ENCODE peak calls at places on chromosomes 12 and 14, in ten cellular contexts. R is HepG2; H is CD4-positive, CD25-positive, alpha-beta regulatory T cell; E is esophagus squamous epithelium; P is lung; I is IMR-90; T is tibial artery; M is gastrocnemius medialis; O is pancreas; Z is left lung. Y is an unnamed sample.

GRCh38 chr12:108193922-108194321 is 64.8 kb downstream of the WSCD2 start:
- DNase-seq in R (peak; percentile 9), H (no peak), E (no peak), P (peak; percentile 36), I (peak; percentile 3), T (no peak), M (no peak), O (no peak), Z (no peak), Y (peak; percentile 7)

GRCh38 chr14:104368751-104369100 is 210.8 kb upstream of the C14orf180 start:
- DNase-seq in R (no peak), H (no peak), E (no peak), P (no peak), I (no peak), T (no peak), M (no peak), O (peak; percentile 43), Z (no peak), Y (no peak)

GRCh38 chr12:15597125-15597830 is 191.9 kb downstream of the EPS8 start:
- DNase-seq in R (peak; percentile 15), H (no peak), E (no peak), P (no peak), I (no peak), T (no peak), M (no peak), O (no peak), Z (no peak), Y (no peak)

GRCh38 chr14:91142214-91142668 is 28.4 kb downstream of the DGLUCY start:
- DNase-seq in R (no peak), H (no peak), E (no peak), P (no peak), I (no peak), T (no peak), M (no peak), O (no peak), Z (no peak), Y (no peak)

GRCh38 chr12:15899282-15899870 is 11.8 kb upstream of the DERA start:
- DNase-seq in R (peak; percentile 30), H (no peak), E (no peak), P (no peak), I (no peak), T (no peak), M (no peak), O (no peak), Z (no peak), Y (peak; percentile 32)

GRCh38 chr12:68792952-68793351 is 15.0 kb upstream of the MDM2 start:
- DNase-seq in R (peak; percentile 70), H (peak; percentile 7), E (no peak), P (no peak), I (peak; percentile 49), T (no peak), M (no peak), O (no peak), Z (no peak), Y (no peak)

GRCh38 chr12:107349008-107349747 is 255.8 kb upstream of the CRY1 start:
- DNase-seq in R (peak; percentile 98), H (no peak), E (no peak), P (no peak), I (peak; percentile 91), T (no peak), M (no peak), O (no peak), Z (no peak), Y (no peak)

GRCh38 chr12:42485823-42486222 is 103.7 kb downstream of the PRICKLE1 start:
- DNase-seq in R (no peak), H (no peak), E (no peak), P (no peak), I (no peak), T (no peak), M (no peak), O (no peak), Z (no peak), Y (no peak)

GRCh38 chr14:21557084-21557901 is 22.6 kb downstream of the OR10G3 start:
- DNase-seq in R (peak; percentile 99), H (peak; percentile 66), E (peak; percentile 20), P (peak; percentile 86), I (peak; percentile 85), T (peak; percentile 69), M (peak; percentile 44), O (peak; percentile 60), Z (peak; percentile 69), Y (peak; percentile 81)

GRCh38 chr14:91681893-91682563 is 49.9 kb downstream of the CATSPERB start:
- DNase-seq in R (no peak), H (no peak), E (no peak), P (no peak), I (no peak), T (no peak), M (no peak), O (no peak), Z (no peak), Y (no peak)

GRCh38 chr12:108131035-108131434 is 1.9 kb downstream of the WSCD2 start:
- DNase-seq in R (no peak), H (no peak), E (no peak), P (no peak), I (no peak), T (no peak), M (no peak), O (no peak), Z (no peak), Y (no peak)

GRCh38 chr12:57049890-57050289 is at the start of gene MYO1A:
- DNase-seq in R (peak; percentile 47), H (no peak), E (no peak), P (no peak), I (peak; percentile 19), T (no peak), M (no peak), O (no peak), Z (no peak), Y (no peak)

GRCh38 chr14:25006961-25007795 is 42.8 kb downstream of the STXBP6 start:
- DNase-seq in R (peak; percentile 70), H (no peak), E (no peak), P (no peak), I (peak; percentile 95), T (no peak), M (no peak), O (no peak), Z (no peak), Y (no peak)
- H3K4me1 ChIP-seq in R (peaks cover 52% of the 10 kb centered on the region), H (no peaks in the 10 kb centered on the region), E (no peaks in the 10 kb centered on the region), P (peaks cover 6% of the 10 kb centered on the region), I (peaks cover 16% of the 10 kb centered on the region), T (no peaks in the 10 kb centered on the region), M (no peaks in the 10 kb centered on the region), O (peaks cover 26% of the 10 kb centered on the region), Z (no peaks in the 10 kb centered on the region), Y (no peaks in the 10 kb centered on the region)

DNA sequence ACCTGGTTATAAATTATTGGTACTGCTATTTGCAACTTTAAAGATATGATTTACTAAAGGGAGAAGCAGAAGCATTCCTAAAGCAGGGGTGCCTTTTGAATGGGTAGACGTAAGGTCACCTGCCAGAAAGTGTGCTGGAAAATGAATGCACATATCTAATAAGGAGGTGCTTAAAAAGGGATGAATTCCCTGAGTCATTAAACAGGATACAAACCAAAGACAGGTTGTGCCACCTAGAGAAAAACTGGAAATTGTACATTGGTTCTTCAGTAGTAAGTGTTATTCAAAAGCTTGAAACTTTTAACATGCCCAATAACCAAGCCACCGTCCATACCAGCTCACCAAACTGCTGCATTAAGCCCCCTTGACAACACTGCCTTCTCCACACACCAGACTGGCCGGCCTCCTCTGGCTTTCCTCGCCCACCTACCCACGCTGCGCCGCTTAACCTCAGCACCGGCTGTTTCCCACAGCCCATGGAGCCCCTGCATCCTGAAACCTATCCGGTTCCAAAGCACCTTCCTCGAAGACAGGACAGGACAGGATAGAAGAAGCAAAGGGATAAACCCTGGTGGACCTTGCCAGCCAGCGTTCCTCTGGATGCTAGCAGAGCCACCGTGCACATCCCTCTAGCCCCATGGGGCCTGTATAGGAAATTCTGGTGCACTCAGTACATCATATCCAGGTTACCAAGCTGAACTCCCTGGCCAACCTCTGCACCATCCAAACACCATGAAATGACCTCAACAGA is 201.5 kb upstream of the CAND1 start:
- DNase-seq in R (no peak), H (no peak), E (no peak), P (no peak), I (no peak), T (no peak), M (no peak), O (peak; percentile 31), Z (no peak), Y (no peak)
- H3K27me3 ChIP-seq in R (peaks cover 4% of the 10 kb centered on the region), H (peaks cover 36% of the 10 kb centered on the region), E (peaks cover 26% of the 10 kb centered on the region), P (no peaks in the 10 kb centered on the region), I (peaks cover 31% of the 10 kb centered on the region), T (no peaks in the 10 kb centered on the region), M (peaks cover 8% of the 10 kb centered on the region), O (no peaks in the 10 kb centered on the region), Z (peaks cover 30% of the 10 kb centered on the region), Y (no peaks in the 10 kb centered on the region)

GRCh38 chr14:76135722-76136121 is 16.0 kb upstream of the GPATCH2L start:
- DNase-seq in R (no peak), H (no peak), E (no peak), P (no peak), I (no peak), T (no peak), M (no peak), O (no peak), Z (no peak), Y (no peak)

GRCh38 chr14:76136476-76137160 is 15.1 kb upstream of the GPATCH2L start:
- DNase-seq in R (no peak), H (no peak), E (no peak), P (no peak), I (no peak), T (no peak), M (no peak), O (no peak), Z (no peak), Y (no peak)

GRCh38 chr14:76129851-76130576 is 21.7 kb upstream of the GPATCH2L start:
- DNase-seq in R (no peak), H (no peak), E (no peak), P (no peak), I (no peak), T (no peak), M (no peak), O (no peak), Z (no peak), Y (no peak)

GRCh38 chr14:76131071-76131985 is 20.4 kb upstream of the GPATCH2L start:
- DNase-seq in R (no peak), H (no peak), E (no peak), P (no peak), I (no peak), T (no peak), M (no peak), O (no peak), Z (no peak), Y (no peak)

DNA sequence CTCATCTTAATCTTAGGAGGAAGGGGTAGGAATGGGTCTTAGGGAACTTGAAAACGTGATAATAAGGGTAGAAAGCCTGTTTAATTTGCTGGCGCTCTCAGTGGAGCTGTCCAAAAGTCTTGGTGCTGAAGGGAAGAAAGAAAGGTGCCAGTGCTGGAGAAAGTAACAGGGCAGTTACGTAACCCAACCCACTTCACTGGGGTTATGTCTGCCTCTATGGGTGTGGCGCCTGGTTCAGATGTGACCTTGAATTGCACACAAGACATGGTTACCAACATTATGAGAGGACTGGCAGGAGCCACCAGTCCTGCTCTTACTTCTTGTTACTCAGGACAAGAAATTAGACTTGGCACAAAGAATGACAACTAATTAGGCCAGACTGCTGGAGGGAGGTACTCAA is 18.6 kb upstream of the GPATCH2L start:
- DNase-seq in R (peak; percentile 13), H (no peak), E (no peak), P (no peak), I (peak; percentile 24), T (no peak), M (no peak), O (no peak), Z (no peak), Y (no peak)
- H3K27ac ChIP-seq in R (no peak overlapping the region), H (no peak overlapping the region), E (no peak overlapping the region), P (no peak overlapping the region), I (no peak overlapping the region), T (no peak overlapping the region), M (no peak overlapping the region), O (no peak overlapping the region), Z (no peak overlapping the region), Y (no peak overlapping the region)

GRCh38 chr12:2049604-2050540 is 2.9 kb upstream of the CACNA1C start:
- DNase-seq in R (peak; percentile 50), H (no peak), E (no peak), P (no peak), I (peak; percentile 22), T (no peak), M (no peak), O (no peak), Z (no peak), Y (no peak)
- H3K4me1 ChIP-seq in R (peaks cover 38% of the 10 kb centered on the region), H (peaks cover 15% of the 10 kb centered on the region), E (peaks cover 13% of the 10 kb centered on the region), P (peaks cover 2% of the 10 kb centered on the region), I (peaks cover 6% of the 10 kb centered on the region), T (peaks cover 11% of the 10 kb centered on the region), M (peaks cover 5% of the 10 kb centered on the region), O (no peaks in the 10 kb centered on the region), Z (no peaks in the 10 kb centered on the region), Y (no peaks in the 10 kb centered on the region)